ENCODE peak calls at places on chromosomes 3 and 15, in four cellular contexts. T is ascending aorta, P is GM23338, Z is Panc1. G is an unnamed sample.

GRCh38 chr3:7456376-7456775 is 595.5 kb downstream of the GRM7 start:
- DNase-seq in Z (no peak), P (no peak), T (no peak), G (no peak)

GRCh38 chr3:119809249-119810017 is 27.5 kb downstream of the NR1I2 start:
- DNase-seq in P (peak; percentile 73), T (no peak), Z (no peak), G (no peak)

GRCh38 chr3:182500294-182500693 is 293.0 kb upstream of the ATP11B start:
- DNase-seq in T (no peak), Z (no peak), P (peak; percentile 90), G (no peak)

GRCh38 chr3:15815696-15816095 is 17.9 kb upstream of the ANKRD28 start:
- DNase-seq in Z (no peak), P (no peak), T (no peak), G (peak; percentile 85)

GRCh38 chr15:42384597-42384996 is 25.3 kb downstream of the CAPN3 start:
- DNase-seq in Z (no peak), P (peak; percentile 72), T (no peak), G (no peak)

GRCh38 chr3:16455946-16456345 is 57.6 kb downstream of the RFTN1 start:
- DNase-seq in P (peak; percentile 54), Z (no peak), T (no peak), G (no peak)

GRCh38 chr3:179768080-179768479 is 115.2 kb downstream of the USP13 start:
- DNase-seq in Z (no peak), P (peak; percentile 82), T (no peak), G (peak; percentile 71)

GRCh38 chr3:18556503-18556902 is 131.4 kb upstream of the SATB1 start:
- DNase-seq in T (no peak), Z (no peak), P (no peak), G (peak; percentile 47)

GRCh38 chr3:21356402-21356801 is 394.6 kb downstream of the ZNF385D start:
- DNase-seq in T (no peak), P (no peak), Z (no peak), G (no peak)

GRCh38 chr3:24492971-24493551 is 1.6 kb downstream of the THRB start:
- DNase-seq in P (no peak), T (no peak), Z (no peak), G (no peak)

GRCh38 chr15:65937046-65937445 is 67.8 kb downstream of the RAB11A start:
- DNase-seq in Z (no peak), T (no peak), P (no peak), G (no peak)

GRCh38 chr3:101202640-101203039 is 117.7 kb downstream of the IMPG2 start:
- DNase-seq in P (no peak), Z (no peak), T (no peak), G (no peak)

GRCh38 chr15:85750807-85751730 is 43.7 kb downstream of the KLHL25 start:
- DNase-seq in P (peak; percentile 89), T (no peak), Z (no peak), G (no peak)

GRCh38 chr15:91116379-91117067 is 16.5 kb downstream of the SV2B start:
- DNase-seq in Z (no peak), P (no peak), T (no peak), G (no peak)

GRCh38 chr3:13501056-13501455 is 20.9 kb downstream of the HDAC11 start:
- DNase-seq in T (no peak), Z (no peak), P (no peak), G (no peak)

GRCh38 chr3:24678441-24678865 is 183.8 kb upstream of the THRB start:
- DNase-seq in Z (no peak), P (no peak), T (no peak), G (peak; percentile 96)

GRCh38 chr3:184058029-184058428 is 5.2 kb downstream of the HTR3C start:
- DNase-seq in Z (no peak), P (no peak), T (no peak), G (peak; percentile 9)

GRCh38 chr15:90232941-90233700 is 620 bp downstream of the CIB1 start:
- DNase-seq in T (no peak), P (peak; percentile 87), Z (no peak), G (peak; percentile 46)

GRCh38 chr15:65416845-65417416 is 5.8 kb downstream of the IGDCC4 start:
- DNase-seq in P (peak; percentile 94), Z (no peak), T (no peak), G (peak; percentile 65)

GRCh38 chr3:147616998-147617619 is 207.9 kb downstream of the ZIC1 start:
- DNase-seq in T (no peak), Z (no peak), P (peak; percentile 77), G (peak; percentile 65)

GRCh38 chr15:79981861-79982455 is 11.0 kb upstream of the BCL2A1 start:
- DNase-seq in P (no peak), T (no peak), Z (no peak), G (no peak)

GRCh38 chr3:127697531-127698240 is 24.9 kb downstream of the ABTB1 start:
- DNase-seq in Z (no peak), T (peak; percentile 84), P (peak; percentile 81), G (peak; percentile 90)

GRCh38 chr3:129050556-129051295 is 9.9 kb upstream of the GP9 start:
- DNase-seq in T (no peak), P (no peak), Z (no peak), G (no peak)

GRCh38 chr3:169143471-169143870 is 520.0 kb downstream of the MECOM start:
- DNase-seq in Z (no peak), P (no peak), T (no peak), G (no peak)

GRCh38 chr3:30401971-30402370 is 204.4 kb upstream of the TGFBR2 start:
- DNase-seq in P (no peak), T (no peak), Z (no peak), G (peak; percentile 20)

GRCh38 chr3:4977889-4978258 is 1.4 kb upstream of the BHLHE40 start:
- DNase-seq in P (peak; percentile 66), Z (no peak), T (no peak), G (no peak)

GRCh38 chr3:175980731-175981130 is 1121.6 kb downstream of the NAALADL2 start:
- DNase-seq in Z (no peak), T (no peak), P (no peak), G (no peak)

GRCh38 chr3:65279225-65279624 is 591.4 kb upstream of the ADAMTS9 start:
- DNase-seq in Z (no peak), T (no peak), P (no peak), G (no peak)

GRCh38 chr3:99761415-99761981 is 56.2 kb upstream of the CMSS1 start:
- DNase-seq in T (no peak), P (no peak), Z (no peak), G (no peak)

GRCh38 chr15:60830479-60830878 is 351.5 kb upstream of the ICE2 start:
- DNase-seq in Z (no peak), T (no peak), P (no peak), G (peak; percentile 15)

GRCh38 chr3:116135462-116135861 is 309.8 kb downstream of the LSAMP start:
- DNase-seq in P (no peak), Z (no peak), T (no peak), G (peak; percentile 79)

GRCh38 chr3:184513276-184514150 is 48.1 kb upstream of the EPHB3 start:
- DNase-seq in T (no peak), Z (peak; percentile 46), P (peak; percentile 96), G (peak; percentile 73)

GRCh38 chr3:142586803-142587406 is 8.4 kb upstream of the ATR start:
- DNase-seq in Z (peak; percentile 87), P (peak; percentile 92), T (no peak), G (peak; percentile 82)

DNA sequence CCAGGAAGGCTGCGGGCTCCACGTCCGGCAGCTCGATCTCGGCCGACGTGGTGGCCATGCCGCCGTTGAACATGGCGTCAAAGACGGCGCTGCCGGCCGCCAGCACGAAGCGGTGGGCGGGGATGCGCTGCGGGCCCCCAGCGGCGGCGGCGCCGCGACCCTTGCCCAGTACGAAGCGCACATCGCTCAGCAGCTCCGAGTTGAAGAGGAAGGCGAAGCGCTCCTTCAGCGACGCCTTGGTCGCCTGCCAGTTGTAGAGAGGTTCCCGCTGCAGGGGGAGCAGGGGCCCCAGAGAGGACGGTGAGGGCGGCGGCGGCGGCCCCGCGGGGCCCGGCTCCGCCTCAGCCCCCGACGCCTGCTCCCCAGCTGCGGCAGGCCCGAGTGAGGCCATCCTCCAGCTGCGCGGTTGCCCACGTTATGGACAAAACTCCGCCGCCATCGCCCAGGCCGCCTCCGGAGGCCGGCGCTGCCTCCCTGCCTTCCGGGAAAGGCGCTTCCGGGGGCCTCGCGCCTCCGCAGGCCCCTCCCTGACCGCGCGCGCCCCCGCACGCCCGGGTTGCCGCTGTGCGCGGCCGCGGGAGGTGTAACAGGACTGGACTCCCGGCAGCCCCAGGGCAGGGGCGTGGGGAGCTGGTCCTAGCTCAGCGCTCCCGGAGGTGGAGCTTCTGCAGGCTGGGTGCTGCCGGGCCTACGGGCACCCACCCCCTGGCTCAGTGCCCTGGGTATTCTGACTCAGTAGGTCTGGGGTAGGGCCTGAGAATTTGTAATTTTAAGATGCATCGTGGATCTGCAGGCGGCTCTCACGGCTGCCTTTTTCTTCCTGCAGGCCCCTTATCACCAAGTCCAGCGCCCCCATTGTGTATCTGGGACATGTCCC is at the start of gene BTBD1:
- DNase-seq in T (peak; percentile 92), Z (peak; percentile 72), P (peak; percentile 87), G (peak; percentile 97)
- TF ChIP-seq CTCF in T (no peak), Z (peak; percentile 40), P (no peak), G (peak; percentile 9)

DNA sequence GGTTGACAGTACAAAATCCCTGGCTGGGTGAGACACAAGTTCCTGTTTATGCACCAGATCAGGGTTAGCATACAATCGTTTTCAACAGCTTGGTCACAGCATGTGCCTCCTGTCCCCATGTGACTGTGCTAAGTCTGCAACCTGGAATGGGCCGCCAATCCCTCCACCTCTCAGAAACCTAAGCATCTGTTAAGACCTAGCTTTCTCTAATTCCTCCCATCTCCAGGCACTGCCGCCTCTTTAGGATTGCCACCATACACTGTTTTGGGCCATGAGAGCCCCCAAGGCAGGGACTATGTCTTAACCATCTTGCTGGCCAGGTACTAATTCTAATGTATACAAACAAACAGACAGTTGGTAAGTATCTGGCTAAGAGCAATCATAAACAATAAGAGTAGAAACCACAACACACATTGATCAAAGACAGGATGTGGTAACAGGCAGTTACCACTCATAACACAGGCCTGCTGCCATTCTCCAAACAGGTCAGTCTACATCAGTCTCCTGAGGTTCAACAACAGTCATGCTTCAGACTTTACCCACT is 25.6 kb downstream of the SEC22C start:
- DNase-seq in Z (no peak), P (no peak), T (no peak), G (no peak)
- H3K4me3 ChIP-seq in Z (no peak overlapping the region), P (no peak overlapping the region), T (no peak overlapping the region), G (no peak overlapping the region)

DNA sequence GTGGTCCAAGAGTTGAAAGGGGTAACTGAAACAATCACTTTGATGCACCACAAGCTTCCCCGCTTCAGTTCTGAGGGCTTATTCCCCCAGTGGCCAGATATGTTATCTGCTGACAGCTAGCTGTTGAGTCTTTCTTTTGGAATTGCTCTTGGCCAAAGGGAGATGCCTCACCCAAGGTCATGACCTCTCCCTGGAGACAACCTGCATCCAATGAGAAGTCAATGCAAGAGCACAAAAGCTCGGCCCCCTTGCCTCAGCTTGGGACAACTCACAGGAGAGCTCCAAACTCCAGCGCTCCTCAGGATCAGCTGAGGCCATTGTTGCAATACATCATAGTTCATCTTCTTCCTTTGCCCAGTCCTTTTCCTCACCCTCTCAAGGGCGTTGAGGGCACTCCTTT is 31.0 kb upstream of the THBS1 start:
- DNase-seq in Z (no peak), P (no peak), T (no peak), G (no peak)
- TF ChIP-seq CTCF in Z (no peak), P (no peak), T (no peak), G (no peak)

GRCh38 chr3:188978772-188979171 is 193.0 kb upstream of the TPRG1 start:
- DNase-seq in T (no peak), Z (no peak), P (peak; percentile 4), G (peak; percentile 83)

GRCh38 chr3:188974856-188975611 is 196.7 kb upstream of the TPRG1 start:
- DNase-seq in T (no peak), Z (no peak), P (no peak), G (peak; percentile 86)

GRCh38 chr3:188976407-188976806 is 195.4 kb upstream of the TPRG1 start:
- DNase-seq in P (no peak), Z (no peak), T (no peak), G (no peak)

GRCh38 chr3:188972313-188972712 is 199.5 kb upstream of the TPRG1 start:
- DNase-seq in T (no peak), Z (no peak), P (no peak), G (no peak)

GRCh38 chr3:188975612-188976314 is 196.0 kb upstream of the TPRG1 start:
- DNase-seq in P (peak; percentile 22), Z (no peak), T (no peak), G (peak; percentile 47)
- H3K4me3 ChIP-seq in P (no peak overlapping the region), Z (no peak overlapping the region), T (no peak overlapping the region), G (no peak overlapping the region)

G was measured in astrocyte of the spinal cord.